ENCODE peak calls at places on chromosome 10, in six cellular contexts. M is stimulated activated naive CD4-positive, alpha-beta T cell treated with Interleukin-2 at 50 U/mL for 16 hours; W is HEK293T; T is occipital lobe; F is GM23248; D is HT1080. A is an unnamed sample.

GRCh38 chr10:32049113-32049512 is 7.1 kb downstream of the KIF5B start:
- DNase-seq in M (no peak), W (no peak), T (no peak), F (peak; percentile 65), D (no peak), A (no peak)

GRCh38 chr10:85602306-85602705 is 764.3 kb downstream of the GRID1 start:
- DNase-seq in M (no peak), W (no peak), T (no peak), F (no peak), D (no peak), A (no peak)

GRCh38 chr10:5545778-5546710 is 21.3 kb downstream of the CALML3 start:
- DNase-seq in M (no peak), W (peak; percentile 46), T (no peak), F (no peak), D (peak; percentile 92), A (no peak)

GRCh38 chr10:60623627-60624026 is 154.7 kb upstream of the CDK1 start:
- DNase-seq in M (no peak), W (no peak), T (no peak), F (no peak), D (no peak), A (no peak)

GRCh38 chr10:123889821-123890220 is 1.8 kb downstream of the CPXM2 start:
- DNase-seq in M (no peak), W (no peak), T (no peak), F (peak; percentile 10), D (no peak), A (no peak)

GRCh38 chr10:45487738-45488137 is 113.7 kb downstream of the ALOX5 start:
- DNase-seq in M (no peak), W (no peak), T (no peak), F (no peak), D (no peak), A (no peak)

GRCh38 chr10:126350216-126350992 is 37.9 kb downstream of the ADAM12 start:
- DNase-seq in M (no peak), W (no peak), T (peak; percentile 20), F (peak; percentile 96), D (peak; percentile 99), A (no peak)

GRCh38 chr10:103833731-103834365 is 21.5 kb downstream of the SH3PXD2A start:
- DNase-seq in M (no peak), W (no peak), T (no peak), F (peak; percentile 36), D (no peak), A (no peak)

GRCh38 chr10:22620140-22620857 is 94.1 kb downstream of the PIP4K2A start:
- DNase-seq in M (no peak), W (no peak), T (peak; percentile 64), F (peak; percentile 98), D (peak; percentile 98), A (no peak)

GRCh38 chr10:80501913-80502521 is 35.7 kb upstream of the SH2D4B start:
- DNase-seq in M (no peak), W (no peak), T (no peak), F (no peak), D (no peak), A (no peak)

GRCh38 chr10:98667081-98667480 is 220.3 kb upstream of the HPS1 start:
- DNase-seq in M (no peak), W (no peak), T (no peak), F (peak; percentile 21), D (no peak), A (no peak)

GRCh38 chr10:103861501-103861900 is 6.1 kb upstream of the SH3PXD2A start:
- DNase-seq in M (no peak), W (no peak), T (no peak), F (peak; percentile 90), D (peak; percentile 72), A (no peak)

GRCh38 chr10:112535432-112536038 is 88.5 kb downstream of the VTI1A start:
- DNase-seq in M (no peak), W (no peak), T (no peak), F (no peak), D (no peak), A (no peak)

GRCh38 chr10:95247881-95248583 is 42.8 kb downstream of the PDLIM1 start:
- DNase-seq in M (no peak), W (no peak), T (no peak), F (no peak), D (no peak), A (no peak)

GRCh38 chr10:13382759-13383753 is 35.0 kb upstream of the SEPHS1 start:
- DNase-seq in M (no peak), W (no peak), T (no peak), F (peak; percentile 17), D (no peak), A (no peak)

GRCh38 chr10:70769121-70769520 is 16.1 kb downstream of the TBATA start:
- DNase-seq in M (no peak), W (no peak), T (no peak), F (no peak), D (no peak), A (no peak)

GRCh38 chr10:114624941-114625780 is 32.9 kb downstream of the ABLIM1 start:
- DNase-seq in M (no peak), W (no peak), T (no peak), F (no peak), D (peak; percentile 29), A (no peak)

GRCh38 chr10:48845512-48845911 is 94.1 kb downstream of the LRRC18 start:
- DNase-seq in M (no peak), W (no peak), T (no peak), F (no peak), D (no peak), A (no peak)

GRCh38 chr10:112663181-112663879 is 216.3 kb downstream of the VTI1A start:
- DNase-seq in M (no peak), W (no peak), T (no peak), F (peak; percentile 90), D (peak; percentile 90), A (no peak)

GRCh38 chr10:108424656-108425055 is 1260.2 kb upstream of the SORCS1 start:
- DNase-seq in M (no peak), W (no peak), T (no peak), F (peak; percentile 82), D (peak; percentile 46), A (no peak)

GRCh38 chr10:96380821-96381220 is 22.0 kb upstream of the OPALIN start:
- DNase-seq in M (no peak), W (no peak), T (no peak), F (peak; percentile 49), D (peak; percentile 66), A (no peak)

GRCh38 chr10:110502072-110502845 is 4.6 kb downstream of the DUSP5 start:
- DNase-seq in M (no peak), W (no peak), T (no peak), F (no peak), D (no peak), A (no peak)

GRCh38 chr10:94264085-94264484 is 98.7 kb downstream of the NOC3L start:
- DNase-seq in M (no peak), W (no peak), T (no peak), F (no peak), D (no peak), A (no peak)

A was measured in NT2/D1.